ENCODE peak calls at places on chromosomes 11 and 22, in eight cellular contexts. R is naive thymus-derived CD4-positive, alpha-beta T cell; V is psoas muscle; O is coronary artery; N is astrocyte; C is SJCRH30; Y is hepatocyte; E is PC-3. A is an unnamed sample.

GRCh38 chr11:117933475-117933874 is 4.3 kb upstream of the TMPRSS13 start:
- DNase-seq in R (no peak), V (no peak), O (peak), N (no peak), C (no peak), Y (no peak), E (no peak), A (no peak)

GRCh38 chr11:58905141-58905715 is 34.1 kb upstream of the GLYATL1 start:
- DNase-seq in R (no peak), V (peak), O (no peak), N (peak), C (no peak), Y (peak), E (peak), A (no peak)

GRCh38 chr22:16563555-16564520 is 28.8 kb downstream of the CCT8L2 start:
- DNase-seq in R (no peak), V (no peak), O (no peak), N (no peak), C (no peak), Y (no peak), E (no peak), A (no peak)

GRCh38 chr11:57474017-57474750 is 13.9 kb downstream of the RTN4RL2 start:
- DNase-seq in R (peak), V (no peak), O (no peak), N (no peak), C (no peak), Y (no peak), E (no peak), A (no peak)

GRCh38 chr22:49566693-49567092 is 261.0 kb downstream of the BRD1 start:
- DNase-seq in R (no peak), V (no peak), O (peak), N (no peak), C (no peak), Y (no peak), E (no peak), A (no peak)

GRCh38 chr11:114607753-114608459 is 12.3 kb upstream of the NXPE4 start:
- DNase-seq in R (no peak), V (no peak), O (no peak), N (no peak), C (no peak), Y (no peak), E (peak), A (no peak)

GRCh38 chr11:112623057-112623456 is 338.2 kb upstream of the NCAM1 start:
- DNase-seq in R (no peak), V (no peak), O (no peak), N (no peak), C (no peak), Y (no peak), E (no peak), A (no peak)

GRCh38 chr22:45878051-45878764 is 98.8 kb downstream of the WNT7B start:
- DNase-seq in R (no peak), V (no peak), O (peak), N (no peak), C (no peak), Y (no peak), E (no peak), A (no peak)

GRCh38 chr11:72451836-72452376 is 17.6 kb upstream of the CLPB start:
- DNase-seq in R (no peak), V (no peak), O (no peak), N (no peak), C (no peak), Y (no peak), E (no peak), A (no peak)

GRCh38 chr11:66325140-66325754 is 8.4 kb upstream of the CD248 start:
- DNase-seq in R (no peak), V (no peak), O (no peak), N (no peak), C (no peak), Y (no peak), E (no peak), A (no peak)

GRCh38 chr11:35412285-35412684 is 7.1 kb downstream of the SLC1A2 start:
- DNase-seq in R (no peak), V (no peak), O (no peak), N (no peak), C (peak), Y (no peak), E (peak), A (no peak)

GRCh38 chr11:8917157-8917820 is 6.3 kb downstream of the AKIP1 start:
- DNase-seq in R (no peak), V (peak), O (peak), N (peak), C (peak), Y (peak), E (peak), A (no peak)

GRCh38 chr22:27108425-27109114 is 451.2 kb downstream of the MIAT start:
- DNase-seq in R (no peak), V (peak), O (peak), N (peak), C (no peak), Y (peak), E (no peak), A (peak)

GRCh38 chr11:84685149-84685548 is 942.0 kb downstream of the DLG2 start:
- DNase-seq in R (no peak), V (no peak), O (no peak), N (no peak), C (no peak), Y (no peak), E (no peak), A (no peak)

GRCh38 chr22:44924098-44924497 is 85.7 kb downstream of the PHF21B start:
- DNase-seq in R (no peak), V (no peak), O (no peak), N (no peak), C (no peak), Y (no peak), E (no peak), A (no peak)

GRCh38 chr11:46234261-46234660 is 43.2 kb upstream of the CREB3L1 start:
- DNase-seq in R (no peak), V (no peak), O (no peak), N (no peak), C (peak), Y (no peak), E (no peak), A (no peak)

DNA sequence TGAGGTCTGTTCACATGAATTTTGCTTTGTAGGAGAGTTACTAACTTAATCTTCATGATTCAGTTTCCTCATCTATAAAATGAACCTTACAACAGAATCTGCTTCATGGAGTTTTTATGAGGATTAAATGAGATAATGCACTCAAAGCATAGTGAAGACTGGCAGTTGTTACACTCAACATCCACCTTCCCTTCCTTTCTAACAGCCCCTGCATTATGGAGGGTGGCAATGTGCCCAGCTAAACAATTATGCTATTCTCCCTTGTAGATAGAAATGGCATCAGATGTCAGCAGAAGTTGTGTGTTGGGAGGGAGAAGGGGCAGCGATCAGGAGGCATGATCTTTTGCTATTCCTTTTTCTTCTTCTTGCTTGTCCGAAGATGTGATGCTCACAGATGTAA is 6.5 kb downstream of the POU2AF1 start:
- DNase-seq in R (no peak), V (no peak), O (no peak), N (no peak), C (no peak), Y (no peak), E (no peak), A (no peak)
- H3K4me3 ChIP-seq in R (no peak), V (no peak), O (no peak), N (no peak), C (no peak), Y (no peak), E (no peak), A (no peak)

DNA sequence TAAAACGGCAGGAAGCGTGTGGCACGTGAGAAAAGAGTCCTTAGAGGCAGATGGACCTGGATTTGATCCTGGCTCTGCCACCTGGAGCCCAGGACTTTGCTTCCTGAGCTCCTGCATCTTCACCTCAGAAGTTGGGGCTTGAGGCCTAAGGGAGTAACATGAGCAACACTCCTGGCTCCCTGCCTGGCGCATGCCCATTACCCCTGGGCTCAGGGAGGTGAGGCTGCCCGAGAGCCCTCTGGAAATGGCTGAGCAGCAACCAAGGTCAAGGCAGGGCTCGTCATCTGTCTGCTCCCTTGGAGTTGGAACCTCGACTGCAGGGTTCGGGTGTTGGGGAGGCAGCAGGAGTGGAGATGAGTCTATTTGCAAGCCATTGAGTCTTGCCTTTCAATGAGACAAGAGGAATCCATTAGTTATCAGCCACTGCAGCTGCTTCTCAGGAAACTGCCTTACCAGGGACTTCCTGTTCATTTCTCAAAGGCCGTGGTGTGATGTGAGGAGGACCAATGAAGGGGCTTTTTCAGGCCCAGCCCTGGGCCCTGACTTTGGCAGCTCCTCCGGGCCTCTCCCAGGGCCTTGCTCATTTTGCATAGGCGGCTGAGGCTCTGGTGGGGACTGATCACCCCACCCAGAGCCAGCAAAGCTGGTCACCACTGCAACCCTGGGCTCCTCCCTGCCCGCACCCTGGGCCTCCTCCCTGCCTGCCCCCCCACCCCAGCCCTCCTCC is 6.3 kb downstream of the FADS2 start:
- DNase-seq in R (peak), V (peak), O (peak), N (peak), C (peak), Y (peak), E (peak), A (peak)
- H3K4me3 ChIP-seq in R (no peak), V (no peak), O (peak), N (no peak), C (no peak), Y (no peak), E (no peak), A (no peak)

GRCh38 chr22:40224702-40225101 is 47.0 kb downstream of the TNRC6B start:
- DNase-seq in R (no peak), V (no peak), O (no peak), N (peak), C (no peak), Y (no peak), E (no peak), A (no peak)

GRCh38 chr22:40221055-40221414 is 43.3 kb downstream of the TNRC6B start:
- DNase-seq in R (no peak), V (no peak), O (no peak), N (no peak), C (no peak), Y (no peak), E (no peak), A (no peak)

GRCh38 chr22:40231618-40232313 is 54.0 kb downstream of the TNRC6B start:
- DNase-seq in R (no peak), V (no peak), O (no peak), N (no peak), C (no peak), Y (no peak), E (no peak), A (no peak)

GRCh38 chr22:40226620-40227019 is 48.9 kb downstream of the TNRC6B start:
- DNase-seq in R (no peak), V (no peak), O (no peak), N (no peak), C (no peak), Y (no peak), E (no peak), A (no peak)
- H3K4me3 ChIP-seq in R (no peak), V (no peak), O (no peak), N (no peak), C (no peak), Y (no peak), E (no peak), A (no peak)

GRCh38 chr22:43314611-43315010 is 28.6 kb downstream of the SCUBE1 start:
- DNase-seq in R (no peak), V (no peak), O (no peak), N (no peak), C (no peak), Y (no peak), E (no peak), A (no peak)

GRCh38 chr22:43317252-43317651 is 25.9 kb downstream of the SCUBE1 start:
- DNase-seq in R (no peak), V (no peak), O (no peak), N (no peak), C (no peak), Y (no peak), E (no peak), A (no peak)

GRCh38 chr22:43320943-43321900 is 21.9 kb downstream of the SCUBE1 start:
- DNase-seq in R (no peak), V (no peak), O (no peak), N (no peak), C (no peak), Y (no peak), E (no peak), A (peak)

GRCh38 chr22:43315687-43316217 is 27.4 kb downstream of the SCUBE1 start:
- DNase-seq in R (no peak), V (no peak), O (no peak), N (no peak), C (no peak), Y (no peak), E (no peak), A (no peak)

GRCh38 chr22:43319661-43320486 is 23.3 kb downstream of the SCUBE1 start:
- DNase-seq in R (no peak), V (no peak), O (no peak), N (peak), C (no peak), Y (no peak), E (no peak), A (no peak)
- H3K4me3 ChIP-seq in R (no peak), V (no peak), O (no peak), N (no peak), C (no peak), Y (no peak), E (no peak), A (no peak)

DNA sequence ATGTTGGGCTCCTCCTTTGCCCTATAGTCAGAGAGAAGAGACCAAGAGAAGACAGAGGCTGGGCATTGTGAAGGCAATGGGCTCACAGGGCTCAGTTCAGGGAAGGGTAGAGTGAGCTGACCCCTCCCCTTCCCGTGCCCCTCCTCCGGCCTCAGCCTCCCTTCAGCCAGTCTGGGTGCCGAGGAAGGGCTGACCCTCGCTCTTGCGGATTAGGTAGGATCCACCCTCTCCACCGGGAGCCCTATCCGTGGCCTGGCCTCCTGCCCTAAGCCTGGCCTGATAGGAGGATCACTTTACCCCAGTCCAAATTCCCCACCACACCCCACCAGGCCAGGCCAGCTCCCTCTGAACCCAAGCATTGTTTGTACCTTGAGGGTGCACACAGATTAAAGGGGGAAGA is 1.8 kb upstream of the PPP1R14B start:
- DNase-seq in R (no peak), V (no peak), O (no peak), N (no peak), C (no peak), Y (no peak), E (no peak), A (peak)
- H3K4me3 ChIP-seq in R (no peak), V (no peak), O (no peak), N (no peak), C (no peak), Y (no peak), E (no peak), A (peak)

GRCh38 chr11:122309262-122309925 is 193.4 kb upstream of the BLID start:
- DNase-seq in R (no peak), V (no peak), O (no peak), N (peak), C (peak), Y (no peak), E (no peak), A (no peak)
- H3K4me3 ChIP-seq in R (no peak), V (peak), O (peak), N (peak), C (peak), Y (no peak), E (no peak), A (no peak)

GRCh38 chr22:37186997-37187522 is 987 bp downstream of the C1QTNF6 start:
- DNase-seq in R (no peak), V (no peak), O (no peak), N (no peak), C (no peak), Y (no peak), E (no peak), A (no peak)

GRCh38 chr22:37187552-37187890 is 526 bp downstream of the C1QTNF6 start:
- DNase-seq in R (no peak), V (peak), O (no peak), N (no peak), C (no peak), Y (no peak), E (peak), A (peak)

GRCh38 chr22:37187891-37188761 is at the start of gene C1QTNF6:
- DNase-seq in R (no peak), V (peak), O (no peak), N (no peak), C (no peak), Y (peak), E (peak), A (no peak)

GRCh38 chr22:37190262-37190780 is 2.3 kb upstream of the C1QTNF6 start:
- DNase-seq in R (no peak), V (no peak), O (no peak), N (no peak), C (no peak), Y (no peak), E (peak), A (no peak)

DNA sequence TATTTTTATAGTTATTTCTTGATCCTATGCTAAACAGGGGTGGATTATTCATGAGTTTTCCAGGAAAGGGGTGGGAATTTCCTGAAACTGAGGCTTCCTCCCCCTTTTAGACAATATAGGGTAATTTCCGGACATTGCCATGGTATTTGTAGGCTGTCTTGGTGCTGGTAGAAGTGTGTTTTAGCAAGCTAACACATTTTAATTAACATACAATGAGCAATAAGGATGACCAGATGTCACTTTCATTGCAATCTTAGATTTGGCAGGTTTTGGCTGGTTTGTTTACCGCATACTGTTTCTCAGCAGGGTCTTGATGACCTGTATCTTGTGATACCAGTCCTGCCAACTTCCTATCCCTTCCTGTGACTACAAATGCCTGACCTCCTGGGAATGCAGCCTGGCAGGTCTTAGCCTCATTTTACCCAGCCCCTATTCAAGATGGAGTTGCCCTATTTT is 992 bp upstream of the C1QTNF6 start:
- DNase-seq in R (no peak), V (no peak), O (no peak), N (peak), C (no peak), Y (no peak), E (peak), A (no peak)
- H3K4me3 ChIP-seq in R (no peak), V (no peak), O (no peak), N (no peak), C (no peak), Y (no peak), E (peak), A (no peak)

GRCh38 chr22:50673231-50674126 is 856 bp downstream of the SHANK3 start:
- DNase-seq in R (peak), V (no peak), O (peak), N (no peak), C (no peak), Y (peak), E (no peak), A (no peak)
- H3K4me3 ChIP-seq in R (peak), V (peak), O (peak), N (no peak), C (no peak), Y (peak), E (no peak), A (peak)

DNA sequence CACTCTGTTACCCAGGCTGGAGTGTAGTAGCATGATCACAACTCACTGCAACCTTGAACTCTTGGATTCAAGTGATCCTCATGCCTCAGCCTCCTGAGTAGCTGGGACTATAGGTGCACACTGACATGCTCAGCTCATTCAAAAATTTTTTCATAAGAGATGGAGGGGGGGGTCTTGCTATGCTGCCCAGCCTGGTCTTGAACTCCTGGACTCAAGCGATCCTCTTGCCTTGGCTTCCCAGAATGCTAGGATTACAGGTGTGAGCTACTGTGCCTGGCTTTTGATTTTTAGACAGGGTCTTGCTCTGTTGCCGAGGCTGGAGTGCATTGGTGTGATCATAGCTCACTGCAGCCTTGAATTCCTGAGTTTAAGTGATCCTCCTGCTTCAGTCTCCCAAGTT is 14.0 kb downstream of the PRAME start:
- DNase-seq in R (no peak), V (no peak), O (no peak), N (no peak), C (no peak), Y (no peak), E (no peak), A (no peak)
- H3K4me3 ChIP-seq in R (no peak), V (no peak), O (no peak), N (no peak), C (no peak), Y (no peak), E (no peak), A (no peak)